ENCODE peak calls at places on chromosome 4, in seven cellular contexts. One of them, this sample, is unnamed.

GRCh38 chr4:112702892-112703291 is 65.9 kb downstream of the LARP7 start:
- DNase-seq in COLO829: no peak
- DNase-seq in activated T-helper 1 cell treated with anti-CD3 and anti-CD28 coated beads, Interleukin-12 subunit alpha, Interleukin-12 subunit beta, Interleukin-2, Interleukin-4 antibody, amounts not matched to agents 30 ng/mL and 10 ng/mL and 1 ng/mL, durations not matched to agents 14 hours and 24 hours and 36 hours: no peak
- DNase-seq in H54: no peak
- DNase-seq in AG10803: no peak
- DNase-seq in NCI-H1092: no peak
- DNase-seq in T follicular helper cell: no peak
- DNase-seq in this sample: no peak

GRCh38 chr4:2048831-2049230 is 10.3 kb upstream of the NAT8L start:
- DNase-seq in NCI-H1092: no peak
- DNase-seq in H54: no peak
- DNase-seq in COLO829: no peak
- DNase-seq in T follicular helper cell: no peak
- DNase-seq in activated T-helper 1 cell treated with anti-CD3 and anti-CD28 coated beads, Interleukin-12 subunit alpha, Interleukin-12 subunit beta, Interleukin-2, Interleukin-4 antibody, amounts not matched to agents 30 ng/mL and 10 ng/mL and 1 ng/mL, durations not matched to agents 14 hours and 24 hours and 36 hours: no peak
- DNase-seq in AG10803: no peak
- DNase-seq in this sample: no peak

GRCh38 chr4:5746829-5747745 is 36.1 kb downstream of the EVC start:
- DNase-seq in H54: no peak
- DNase-seq in COLO829: peak
- DNase-seq in T follicular helper cell: no peak
- DNase-seq in activated T-helper 1 cell treated with anti-CD3 and anti-CD28 coated beads, Interleukin-12 subunit alpha, Interleukin-12 subunit beta, Interleukin-2, Interleukin-4 antibody, amounts not matched to agents 30 ng/mL and 10 ng/mL and 1 ng/mL, durations not matched to agents 14 hours and 24 hours and 36 hours: no peak
- DNase-seq in NCI-H1092: no peak
- DNase-seq in AG10803: peak
- DNase-seq in this sample: peak

GRCh38 chr4:69753666-69754065 is 6.8 kb downstream of the SULT1B1 start:
- DNase-seq in COLO829: no peak
- DNase-seq in H54: no peak
- DNase-seq in activated T-helper 1 cell treated with anti-CD3 and anti-CD28 coated beads, Interleukin-12 subunit alpha, Interleukin-12 subunit beta, Interleukin-2, Interleukin-4 antibody, amounts not matched to agents 30 ng/mL and 10 ng/mL and 1 ng/mL, durations not matched to agents 14 hours and 24 hours and 36 hours: no peak
- DNase-seq in AG10803: no peak
- DNase-seq in T follicular helper cell: no peak
- DNase-seq in NCI-H1092: no peak
- DNase-seq in this sample: no peak

GRCh38 chr4:83644677-83645639 is 109.0 kb downstream of the GPAT3 start:
- DNase-seq in T follicular helper cell: peak
- DNase-seq in NCI-H1092: peak
- DNase-seq in H54: no peak
- DNase-seq in activated T-helper 1 cell treated with anti-CD3 and anti-CD28 coated beads, Interleukin-12 subunit alpha, Interleukin-12 subunit beta, Interleukin-2, Interleukin-4 antibody, amounts not matched to agents 30 ng/mL and 10 ng/mL and 1 ng/mL, durations not matched to agents 14 hours and 24 hours and 36 hours: peak
- DNase-seq in COLO829: peak
- DNase-seq in AG10803: peak
- DNase-seq in this sample: peak

GRCh38 chr4:76752911-76753494 is 144.9 kb downstream of the SOWAHB start:
- DNase-seq in T follicular helper cell: no peak
- DNase-seq in COLO829: peak
- DNase-seq in AG10803: peak
- DNase-seq in activated T-helper 1 cell treated with anti-CD3 and anti-CD28 coated beads, Interleukin-12 subunit alpha, Interleukin-12 subunit beta, Interleukin-2, Interleukin-4 antibody, amounts not matched to agents 30 ng/mL and 10 ng/mL and 1 ng/mL, durations not matched to agents 14 hours and 24 hours and 36 hours: no peak
- DNase-seq in NCI-H1092: peak
- DNase-seq in H54: peak
- DNase-seq in this sample: peak

GRCh38 chr4:151236036-151236435 is 40.9 kb upstream of the PRSS48 start:
- DNase-seq in T follicular helper cell: no peak
- DNase-seq in AG10803: no peak
- DNase-seq in COLO829: no peak
- DNase-seq in NCI-H1092: no peak
- DNase-seq in activated T-helper 1 cell treated with anti-CD3 and anti-CD28 coated beads, Interleukin-12 subunit alpha, Interleukin-12 subunit beta, Interleukin-2, Interleukin-4 antibody, amounts not matched to agents 30 ng/mL and 10 ng/mL and 1 ng/mL, durations not matched to agents 14 hours and 24 hours and 36 hours: no peak
- DNase-seq in H54: no peak
- DNase-seq in this sample: no peak

GRCh38 chr4:87031946-87032345 is 97.1 kb downstream of the AFF1 start:
- DNase-seq in AG10803: no peak
- DNase-seq in activated T-helper 1 cell treated with anti-CD3 and anti-CD28 coated beads, Interleukin-12 subunit alpha, Interleukin-12 subunit beta, Interleukin-2, Interleukin-4 antibody, amounts not matched to agents 30 ng/mL and 10 ng/mL and 1 ng/mL, durations not matched to agents 14 hours and 24 hours and 36 hours: no peak
- DNase-seq in NCI-H1092: no peak
- DNase-seq in H54: no peak
- DNase-seq in COLO829: peak
- DNase-seq in T follicular helper cell: no peak
- DNase-seq in this sample: no peak

GRCh38 chr4:60209588-60209987 is 990.5 kb upstream of the ADGRL3 start:
- DNase-seq in T follicular helper cell: no peak
- DNase-seq in COLO829: no peak
- DNase-seq in NCI-H1092: no peak
- DNase-seq in AG10803: no peak
- DNase-seq in H54: no peak
- DNase-seq in activated T-helper 1 cell treated with anti-CD3 and anti-CD28 coated beads, Interleukin-12 subunit alpha, Interleukin-12 subunit beta, Interleukin-2, Interleukin-4 antibody, amounts not matched to agents 30 ng/mL and 10 ng/mL and 1 ng/mL, durations not matched to agents 14 hours and 24 hours and 36 hours: no peak
- DNase-seq in this sample: no peak

GRCh38 chr4:54225671-54226398 is 3.3 kb upstream of the PDGFRA start:
- DNase-seq in COLO829: no peak
- DNase-seq in NCI-H1092: no peak
- DNase-seq in T follicular helper cell: no peak
- DNase-seq in activated T-helper 1 cell treated with anti-CD3 and anti-CD28 coated beads, Interleukin-12 subunit alpha, Interleukin-12 subunit beta, Interleukin-2, Interleukin-4 antibody, amounts not matched to agents 30 ng/mL and 10 ng/mL and 1 ng/mL, durations not matched to agents 14 hours and 24 hours and 36 hours: no peak
- DNase-seq in AG10803: peak
- DNase-seq in H54: no peak
- DNase-seq in this sample: no peak

GRCh38 chr4:84870398-84871163 is 95.9 kb downstream of the WDFY3 start:
- DNase-seq in activated T-helper 1 cell treated with anti-CD3 and anti-CD28 coated beads, Interleukin-12 subunit alpha, Interleukin-12 subunit beta, Interleukin-2, Interleukin-4 antibody, amounts not matched to agents 30 ng/mL and 10 ng/mL and 1 ng/mL, durations not matched to agents 14 hours and 24 hours and 36 hours: no peak
- DNase-seq in NCI-H1092: no peak
- DNase-seq in AG10803: peak
- DNase-seq in COLO829: peak
- DNase-seq in H54: peak
- DNase-seq in T follicular helper cell: no peak
- DNase-seq in this sample: peak

GRCh38 chr4:159175165-159175988 is 72.5 kb downstream of the RAPGEF2 start:
- DNase-seq in AG10803: peak
- DNase-seq in activated T-helper 1 cell treated with anti-CD3 and anti-CD28 coated beads, Interleukin-12 subunit alpha, Interleukin-12 subunit beta, Interleukin-2, Interleukin-4 antibody, amounts not matched to agents 30 ng/mL and 10 ng/mL and 1 ng/mL, durations not matched to agents 14 hours and 24 hours and 36 hours: peak
- DNase-seq in H54: peak
- DNase-seq in T follicular helper cell: peak
- DNase-seq in COLO829: peak
- DNase-seq in NCI-H1092: peak
- DNase-seq in this sample: peak

GRCh38 chr4:152065545-152065944 is 304.7 kb upstream of the GATB start:
- DNase-seq in COLO829: no peak
- DNase-seq in NCI-H1092: no peak
- DNase-seq in activated T-helper 1 cell treated with anti-CD3 and anti-CD28 coated beads, Interleukin-12 subunit alpha, Interleukin-12 subunit beta, Interleukin-2, Interleukin-4 antibody, amounts not matched to agents 30 ng/mL and 10 ng/mL and 1 ng/mL, durations not matched to agents 14 hours and 24 hours and 36 hours: no peak
- DNase-seq in T follicular helper cell: no peak
- DNase-seq in AG10803: no peak
- DNase-seq in H54: no peak
- DNase-seq in this sample: no peak

GRCh38 chr4:4541040-4541631 is 712 bp downstream of the STX18 start:
- DNase-seq in AG10803: peak
- DNase-seq in activated T-helper 1 cell treated with anti-CD3 and anti-CD28 coated beads, Interleukin-12 subunit alpha, Interleukin-12 subunit beta, Interleukin-2, Interleukin-4 antibody, amounts not matched to agents 30 ng/mL and 10 ng/mL and 1 ng/mL, durations not matched to agents 14 hours and 24 hours and 36 hours: peak
- DNase-seq in COLO829: peak
- DNase-seq in H54: no peak
- DNase-seq in T follicular helper cell: no peak
- DNase-seq in NCI-H1092: no peak
- DNase-seq in this sample: peak

GRCh38 chr4:76546282-76547166 is 111.5 kb downstream of the SHROOM3 start:
- DNase-seq in T follicular helper cell: no peak
- DNase-seq in H54: no peak
- DNase-seq in COLO829: peak
- DNase-seq in activated T-helper 1 cell treated with anti-CD3 and anti-CD28 coated beads, Interleukin-12 subunit alpha, Interleukin-12 subunit beta, Interleukin-2, Interleukin-4 antibody, amounts not matched to agents 30 ng/mL and 10 ng/mL and 1 ng/mL, durations not matched to agents 14 hours and 24 hours and 36 hours: no peak
- DNase-seq in AG10803: peak
- DNase-seq in NCI-H1092: no peak
- DNase-seq in this sample: peak